ENCODE peak calls at places on chromosomes 4 and X, in six cellular contexts. W, U, J, V, C and I are unnamed samples.

GRCh38 chrX:153830632-153831434 is 489 bp upstream of the PDZD4 start:
- DNase-seq in W (no peak), U (no peak), J (no peak), V (no peak), C (no peak), I (no peak)

GRCh38 chrX:79117078-79117477 is 27.4 kb upstream of the GPR174 start:
- DNase-seq in W (no peak), U (no peak), J (no peak), V (no peak), C (no peak), I (no peak)

GRCh38 chr4:119841361-119841760 is 212.8 kb upstream of the PDE5A start:
- DNase-seq in W (no peak), U (no peak), J (no peak), V (no peak), C (no peak), I (no peak)

GRCh38 chrX:41334866-41335589 is 1.1 kb downstream of the DDX3X start:
- DNase-seq in W (peak; percentile 64), U (peak; percentile 76), J (peak; percentile 56), V (peak; percentile 83), C (peak; percentile 57), I (peak; percentile 92)

GRCh38 chr4:114281561-114281960 is 302.1 kb upstream of the ARSJ start:
- DNase-seq in W (no peak), U (no peak), J (no peak), V (no peak), C (no peak), I (no peak)

GRCh38 chr4:69471639-69472038 is 24.1 kb downstream of the UGT2B4 start:
- DNase-seq in W (no peak), U (no peak), J (no peak), V (no peak), C (no peak), I (no peak)

GRCh38 chr4:4411906-4412305 is 25.0 kb downstream of the NSG1 start:
- DNase-seq in W (no peak), U (no peak), J (no peak), V (no peak), C (no peak), I (no peak)

GRCh38 chr4:104404384-104404783 is 90.3 kb downstream of the CXXC4 start:
- DNase-seq in W (no peak), U (no peak), J (no peak), V (no peak), C (no peak), I (no peak)

DNA sequence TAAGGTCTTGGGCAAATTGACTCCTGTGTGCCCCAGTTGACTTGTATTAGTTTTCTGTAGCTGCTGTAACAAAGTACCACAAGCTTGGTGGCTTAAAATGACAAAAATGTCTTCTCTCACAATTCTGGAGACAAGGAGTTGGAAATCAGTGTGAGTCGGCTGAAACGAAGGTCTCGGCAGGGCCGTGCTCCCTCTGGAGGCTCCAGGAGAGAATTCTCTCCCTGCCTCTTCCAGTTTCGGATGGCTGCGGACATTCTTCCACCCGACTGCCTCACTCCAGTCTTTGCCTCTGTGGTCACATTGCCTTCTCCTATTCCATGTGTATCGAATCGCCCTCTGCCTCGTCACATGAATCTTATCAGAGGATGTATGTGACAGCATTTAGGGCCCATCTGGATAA is 66.0 kb upstream of the PHOX2B start:
- DNase-seq in W (peak; percentile 5), U (no peak), J (peak; percentile 66), V (peak; percentile 36), C (no peak), I (no peak)
- TF ChIP-seq CTCF in W (peak; percentile 56), U (no peak), J (peak; percentile 69), V (no peak), C (no peak), I (no peak)

GRCh38 chr4:140755811-140756291 is 334 bp downstream of the TBC1D9 start:
- DNase-seq in W (peak; percentile 55), U (peak; percentile 36), J (peak; percentile 48), V (peak; percentile 75), C (peak; percentile 56), I (no peak)
- H3K4me1 ChIP-seq in W (peaks cover 47% of the 10 kb centered on the region), U (no peaks in the 10 kb centered on the region), J (no peaks in the 10 kb centered on the region), V (no peaks in the 10 kb centered on the region), C (peaks cover 5% of the 10 kb centered on the region), I (peaks cover 19% of the 10 kb centered on the region)

GRCh38 chr4:190017357-190018200 is 9.5 kb downstream of the FRG2 start:
- DNase-seq in W (no peak), U (no peak), J (peak; percentile 31), V (no peak), C (no peak), I (no peak)
- H3K27me3 ChIP-seq in W (peaks cover 83% of the 10 kb centered on the region), U (no peaks in the 10 kb centered on the region), J (peaks cover 45% of the 10 kb centered on the region), V (no peaks in the 10 kb centered on the region), C (peaks cover 74% of the 10 kb centered on the region), I (no peaks in the 10 kb centered on the region)

GRCh38 chr4:174521800-174522182 is 497 bp downstream of the HPGD start:
- DNase-seq in W (peak; percentile 3), U (no peak), J (peak; percentile 35), V (no peak), C (no peak), I (no peak)
- TF ChIP-seq CTCF in W (no peak), U (no peak), J (no peak), V (no peak), C (no peak), I (no peak)

GRCh38 chr4:7678318-7678852 is 243.7 kb upstream of the PSAPL1 start:
- DNase-seq in W (no peak), U (no peak), J (no peak), V (no peak), C (no peak), I (no peak)

GRCh38 chr4:7677086-7677485 is 242.4 kb upstream of the PSAPL1 start:
- DNase-seq in W (no peak), U (no peak), J (no peak), V (no peak), C (no peak), I (no peak)

GRCh38 chr4:7679431-7679830 is 244.7 kb upstream of the PSAPL1 start:
- DNase-seq in W (peak; percentile 23), U (no peak), J (no peak), V (no peak), C (no peak), I (no peak)

GRCh38 chr4:7676376-7676775 is 241.6 kb upstream of the PSAPL1 start:
- DNase-seq in W (no peak), U (no peak), J (no peak), V (no peak), C (no peak), I (no peak)

DNA sequence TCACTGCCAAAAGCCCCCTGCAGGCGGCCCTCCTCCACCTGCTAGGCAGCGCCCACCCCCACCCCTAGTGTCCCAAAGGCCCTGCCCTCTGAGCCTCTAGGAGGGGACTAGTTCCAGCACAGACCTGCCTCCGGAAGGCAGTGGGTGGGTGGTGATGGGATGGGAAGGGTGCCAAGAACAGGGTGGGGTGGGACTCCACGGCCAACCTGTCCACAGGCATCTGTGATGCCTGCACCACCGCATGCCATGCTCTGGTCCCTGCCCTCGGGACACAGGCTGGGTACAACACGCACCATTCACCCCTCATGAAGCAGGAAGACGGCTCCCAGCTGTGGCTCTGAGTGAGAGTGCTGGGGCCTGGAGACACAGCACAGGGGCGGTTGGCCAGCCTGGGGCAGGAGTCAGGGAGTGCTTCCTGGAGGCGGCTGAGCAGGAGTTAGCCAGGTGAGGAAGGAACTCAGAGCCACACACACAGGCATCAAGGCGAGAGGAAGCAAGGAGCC is 243.1 kb upstream of the PSAPL1 start:
- DNase-seq in W (no peak), U (no peak), J (no peak), V (no peak), C (no peak), I (no peak)
- H3K4me1 ChIP-seq in W (no peaks in the 10 kb centered on the region), U (no peaks in the 10 kb centered on the region), J (no peaks in the 10 kb centered on the region), V (no peaks in the 10 kb centered on the region), C (no peaks in the 10 kb centered on the region), I (no peaks in the 10 kb centered on the region)

DNA sequence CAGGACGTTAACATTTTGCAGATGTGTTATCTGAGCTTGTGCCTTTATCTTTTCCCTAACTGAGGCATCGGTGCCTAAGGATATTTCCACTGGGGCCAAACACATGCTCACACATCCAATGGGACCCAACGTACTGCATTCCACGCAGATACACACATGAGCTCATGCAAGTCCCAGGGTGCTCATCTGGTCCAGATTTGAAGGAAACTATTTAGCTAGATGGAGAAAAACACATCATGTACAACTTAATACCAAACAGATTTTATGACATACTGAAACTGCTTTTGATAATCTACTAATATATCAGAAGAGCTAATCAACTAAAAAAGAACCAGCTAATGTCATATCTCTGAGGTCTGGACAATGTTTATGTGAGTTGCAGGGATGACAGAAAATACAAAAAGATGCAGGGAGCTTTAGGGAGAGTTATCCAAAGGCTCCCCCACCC is 172.6 kb downstream of the SMIM20 start:
- DNase-seq in W (no peak), U (no peak), J (no peak), V (no peak), C (no peak), I (no peak)
- H3K27me3 ChIP-seq in W (no peaks in the 10 kb centered on the region), U (no peaks in the 10 kb centered on the region), J (no peaks in the 10 kb centered on the region), V (no peaks in the 10 kb centered on the region), C (no peaks in the 10 kb centered on the region), I (no peaks in the 10 kb centered on the region)